ENCODE peak calls at places on chromosomes 11 and 22, in six cellular contexts. P is colonic mucosa, R is ovary, Q is spleen, X is endodermal cell, B is stomach. V is an unnamed sample.

GRCh38 chr11:706957-707816 is 1.2 kb downstream of the EPS8L2 start:
- DNase-seq in B (peak; percentile 56), R (peak; percentile 58), P (peak; percentile 74), X (peak; percentile 85), Q (no peak), V (peak; percentile 14)

GRCh38 chr11:100632970-100633452 is 54.1 kb upstream of the ARHGAP42 start:
- DNase-seq in P (peak; percentile 47), B (peak; percentile 88), Q (no peak), X (no peak), R (peak; percentile 54), V (no peak)

GRCh38 chr11:73257342-73258103 is 14.6 kb upstream of the P2RY6 start:
- DNase-seq in B (peak; percentile 25), P (no peak), Q (no peak), R (peak; percentile 42), X (peak; percentile 58), V (no peak)

GRCh38 chr11:70739811-70740474 is 341.6 kb downstream of the CTTN start:
- DNase-seq in X (no peak), Q (no peak), R (no peak), P (no peak), B (no peak), V (no peak)

GRCh38 chr22:39225591-39225990 is 19.2 kb downstream of the PDGFB start:
- DNase-seq in B (no peak), Q (no peak), X (no peak), P (no peak), R (no peak), V (no peak)

GRCh38 chr11:128981254-128981653 is 38.6 kb upstream of the TP53AIP1 start:
- DNase-seq in B (no peak), P (no peak), X (no peak), R (no peak), Q (no peak), V (no peak)

GRCh38 chr11:69497221-69497787 is 15.8 kb downstream of the LINC01488 start:
- DNase-seq in Q (peak; percentile 61), R (peak; percentile 12), X (no peak), B (peak; percentile 80), P (no peak), V (no peak)

GRCh38 chr11:69879734-69880005 is 60.5 kb upstream of the FGF3 start:
- DNase-seq in B (no peak), Q (peak; percentile 21), P (no peak), R (no peak), X (no peak), V (no peak)

GRCh38 chr11:128247235-128247594 is 340.1 kb downstream of the ETS1 start:
- DNase-seq in P (no peak), R (no peak), X (no peak), Q (no peak), B (no peak), V (no peak)

GRCh38 chr11:76347391-76347790 is 33.5 kb downstream of the THAP12 start:
- DNase-seq in X (no peak), R (no peak), Q (no peak), B (no peak), P (no peak), V (no peak)

GRCh38 chr11:13169709-13170108 is 107.9 kb upstream of the BMAL1 start:
- DNase-seq in B (no peak), R (no peak), Q (no peak), X (no peak), P (no peak), V (no peak)

GRCh38 chr11:84384637-84385227 is 1098.6 kb upstream of the CCDC90B start:
- DNase-seq in X (peak; percentile 79), Q (no peak), P (peak; percentile 32), B (peak; percentile 57), R (peak; percentile 14), V (peak; percentile 6)

GRCh38 chr11:47768090-47768620 is 1.0 kb upstream of the FNBP4 start:
- DNase-seq in R (peak; percentile 45), B (peak; percentile 49), P (peak; percentile 77), Q (peak; percentile 81), X (peak; percentile 64), V (no peak)

GRCh38 chr11:75554258-75555022 is 7.6 kb upstream of the SERPINH1 start:
- DNase-seq in Q (no peak), X (peak; percentile 97), B (peak; percentile 67), P (peak; percentile 72), R (peak; percentile 99), V (no peak)

GRCh38 chr22:26648761-26649363 is 8.5 kb upstream of the MIAT start:
- DNase-seq in P (no peak), R (no peak), X (no peak), B (no peak), Q (no peak), V (no peak)

DNA sequence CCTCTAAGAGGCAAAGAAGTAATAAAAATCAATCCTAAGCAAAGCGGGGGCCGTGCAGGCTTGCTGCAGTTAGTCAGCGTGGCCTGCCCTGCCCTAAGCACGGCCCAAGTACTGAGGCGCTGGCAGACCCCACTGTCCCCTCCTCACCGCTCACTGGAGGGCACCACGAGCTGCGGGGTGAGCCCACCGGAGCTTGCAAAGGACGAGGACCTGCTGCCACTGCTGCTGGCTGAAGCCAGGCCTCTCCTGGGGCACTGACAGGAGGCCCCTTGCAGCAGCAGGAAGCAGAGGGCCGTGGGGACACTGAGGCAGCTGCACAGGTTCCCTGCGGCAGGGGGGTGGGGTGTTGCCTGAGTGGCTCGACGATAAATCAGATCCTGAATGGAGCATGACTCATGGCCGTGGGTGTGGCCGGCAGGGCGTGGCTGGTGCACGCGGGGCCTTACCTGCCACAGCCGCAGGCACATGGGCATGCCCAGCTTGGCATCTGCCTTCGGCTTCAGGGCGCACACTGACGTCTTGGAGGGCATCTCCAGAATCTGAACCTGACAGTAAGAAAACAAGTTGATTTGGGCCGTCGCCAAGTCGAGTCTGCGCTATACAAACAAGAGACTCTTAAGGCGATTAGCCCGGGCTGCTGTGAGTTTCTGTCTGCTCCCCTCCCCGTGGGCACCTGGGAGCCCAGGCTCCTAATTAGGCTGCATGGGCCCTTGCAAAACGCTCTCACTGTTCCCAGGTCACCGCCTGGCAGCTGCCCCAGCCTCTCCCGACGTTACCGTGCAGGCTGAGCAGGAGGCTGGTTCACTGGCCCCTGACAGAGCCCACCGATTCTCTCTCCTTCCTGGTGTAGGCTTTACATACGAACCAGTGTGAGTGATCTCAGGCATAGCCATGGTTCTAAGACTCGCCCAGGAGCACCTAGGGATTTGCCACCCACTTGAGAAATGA is 45.9 kb downstream of the TBX1 start:
- DNase-seq in B (peak; percentile 86), Q (peak; percentile 70), R (no peak), X (peak; percentile 38), P (peak; percentile 92), V (no peak)
- H3K4me3 ChIP-seq in B (no peak overlapping the region), Q (no peak overlapping the region), R (no peak overlapping the region), X (no peak overlapping the region), P (no peak overlapping the region), V (no peak overlapping the region)

DNA sequence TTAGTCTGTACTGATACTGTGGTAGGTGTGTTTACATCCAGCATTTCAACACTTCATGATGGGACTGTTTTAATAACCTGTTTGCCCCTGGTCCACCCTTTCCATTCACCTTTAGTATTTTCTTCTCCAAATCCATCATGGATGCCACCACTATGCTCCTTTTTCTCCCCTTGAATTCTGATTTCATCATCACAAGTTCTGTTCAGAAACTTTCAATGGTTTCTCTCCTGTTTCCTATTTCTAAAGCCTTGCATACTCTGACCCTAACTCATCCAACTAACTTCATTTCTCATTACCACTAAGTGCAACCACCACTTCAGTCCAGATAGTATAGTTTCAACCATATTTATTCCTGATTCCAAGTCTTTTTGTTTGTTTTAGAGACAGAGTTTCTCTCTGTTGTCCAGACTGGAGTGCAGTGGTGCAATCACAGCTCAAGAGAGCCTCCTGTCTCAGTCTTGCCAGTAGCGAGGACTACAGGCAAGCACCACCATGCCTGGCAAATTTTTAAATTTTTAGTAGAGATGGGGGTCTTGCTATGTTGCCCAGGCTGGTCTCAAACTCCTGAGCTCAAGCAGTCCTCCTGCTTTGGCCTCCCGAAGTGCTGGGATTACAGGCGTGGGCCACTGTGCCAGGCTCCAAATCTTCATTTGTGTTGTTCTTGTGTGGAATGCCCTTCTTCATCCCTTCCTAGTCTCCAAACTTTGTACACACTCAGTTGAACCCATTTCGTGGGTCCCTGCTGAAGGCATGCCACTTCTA is 1.2 kb upstream of the LIN7C start:
- DNase-seq in B (no peak), R (no peak), P (no peak), X (no peak), Q (no peak), V (no peak)
- H3K27ac ChIP-seq in B (no peak overlapping the region), R (peak overlapping the region; percentile 75), P (no peak overlapping the region), X (no peak overlapping the region), Q (peak overlapping the region; percentile 96), V (no peak overlapping the region)

GRCh38 chr22:25027959-25028840 is 75.7 kb downstream of the KIAA1671 start:
- DNase-seq in X (peak; percentile 92), P (peak; percentile 54), Q (no peak), R (no peak), B (no peak), V (no peak)

GRCh38 chr22:25030636-25031035 is 78.1 kb downstream of the KIAA1671 start:
- DNase-seq in Q (no peak), P (no peak), X (no peak), R (no peak), B (no peak), V (no peak)

GRCh38 chr22:25028841-25029141 is 76.3 kb downstream of the KIAA1671 start:
- DNase-seq in X (no peak), B (no peak), Q (no peak), R (no peak), P (no peak), V (no peak)

GRCh38 chr22:25027552-25027951 is 75.0 kb downstream of the KIAA1671 start:
- DNase-seq in Q (no peak), R (no peak), B (no peak), X (no peak), P (peak; percentile 55), V (no peak)

DNA sequence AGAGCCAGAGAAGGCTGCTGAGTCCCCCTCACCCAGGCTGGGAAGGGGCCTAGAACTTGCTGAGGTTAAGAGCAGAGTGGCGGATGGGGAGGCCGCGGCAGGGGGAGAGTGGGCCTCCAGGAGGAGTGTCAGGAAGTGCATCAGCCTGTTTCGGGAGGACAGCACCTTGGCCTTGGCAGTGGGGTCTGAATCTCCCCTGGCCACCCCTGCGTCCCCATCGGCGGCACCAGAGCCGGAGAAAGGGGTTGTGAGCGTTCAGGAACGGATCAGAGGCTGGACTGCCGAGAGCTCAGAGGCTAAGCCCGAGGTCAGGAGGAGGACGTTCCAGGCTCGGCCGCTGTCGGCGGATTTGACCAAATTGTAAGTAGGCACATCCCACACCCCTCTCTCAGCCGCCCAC is 76.7 kb downstream of the KIAA1671 start:
- DNase-seq in Q (no peak), B (no peak), P (no peak), R (no peak), X (no peak), V (no peak)
- H3K4me3 ChIP-seq in Q (no peak overlapping the region), B (no peak overlapping the region), P (no peak overlapping the region), R (no peak overlapping the region), X (no peak overlapping the region), V (no peak overlapping the region)

GRCh38 chr11:104905271-104905670 is 7.0 kb upstream of the CASP12 start:
- DNase-seq in Q (no peak), P (no peak), X (no peak), B (no peak), R (no peak), V (no peak)

GRCh38 chr11:104907521-104908185 is 9.4 kb upstream of the CASP12 start:
- DNase-seq in P (no peak), Q (no peak), R (no peak), B (no peak), X (no peak), V (peak; percentile 24)

GRCh38 chr11:104912102-104912501 is 13.8 kb upstream of the CASP12 start:
- DNase-seq in Q (no peak), P (no peak), B (no peak), R (no peak), X (no peak), V (no peak)

DNA sequence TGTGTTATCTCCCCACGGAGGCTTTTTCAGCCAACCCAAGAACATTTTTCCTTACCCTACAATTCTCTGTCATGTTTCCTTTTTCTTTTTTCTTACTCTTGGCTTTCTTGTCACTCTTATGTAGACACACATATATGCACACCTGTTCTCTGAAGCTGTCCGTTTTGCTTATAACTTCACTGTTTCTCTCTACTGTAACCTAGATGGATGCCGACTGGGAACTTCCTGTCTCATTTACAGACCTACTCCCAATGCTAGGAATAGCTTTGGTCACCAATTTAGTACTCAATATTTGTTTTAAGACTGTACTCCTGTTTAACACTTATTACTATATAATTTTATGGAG is 9.9 kb upstream of the CASP12 start:
- DNase-seq in P (no peak), B (no peak), R (no peak), X (no peak), Q (no peak), V (no peak)
- H3K27ac ChIP-seq in P (no peak overlapping the region), B (no peak overlapping the region), R (no peak overlapping the region), X (no peak overlapping the region), Q (no peak overlapping the region), V (no peak overlapping the region)

V was measured in CD4-positive, alpha-beta memory T cell.